ENCODE peak calls at places on chromosomes 3 and 15, in five cellular contexts. One of them, this sample, is unnamed.

GRCh38 chr3:159200176-159200575 is 398.3 kb downstream of the MFSD1 start:
- DNase-seq in GM12891: no peak
- DNase-seq in fibroblast of villous mesenchyme: peak
- DNase-seq in caudate nucleus: no peak
- DNase-seq in smooth muscle cell of the brain vasculature: peak
- DNase-seq in this sample: no peak

GRCh38 chr15:98713585-98714001 is 65.3 kb downstream of the IGF1R start:
- DNase-seq in smooth muscle cell of the brain vasculature: no peak
- DNase-seq in GM12891: peak
- DNase-seq in fibroblast of villous mesenchyme: no peak
- DNase-seq in caudate nucleus: no peak
- DNase-seq in this sample: no peak

GRCh38 chr15:53747501-53748068 is 11.9 kb downstream of the WDR72 start:
- DNase-seq in smooth muscle cell of the brain vasculature: no peak
- DNase-seq in GM12891: no peak
- DNase-seq in caudate nucleus: no peak
- DNase-seq in fibroblast of villous mesenchyme: no peak
- DNase-seq in this sample: no peak

GRCh38 chr3:125292015-125292414 is 79.5 kb upstream of the SLC12A8 start:
- DNase-seq in fibroblast of villous mesenchyme: no peak
- DNase-seq in GM12891: no peak
- DNase-seq in caudate nucleus: no peak
- DNase-seq in smooth muscle cell of the brain vasculature: no peak
- DNase-seq in this sample: no peak

GRCh38 chr15:65583701-65584100 is 27.2 kb downstream of the INTS14 start:
- DNase-seq in fibroblast of villous mesenchyme: peak
- DNase-seq in caudate nucleus: no peak
- DNase-seq in smooth muscle cell of the brain vasculature: no peak
- DNase-seq in GM12891: peak
- DNase-seq in this sample: no peak

GRCh38 chr15:46703871-46704637 is 1013.3 kb upstream of the SEMA6D start:
- DNase-seq in fibroblast of villous mesenchyme: no peak
- DNase-seq in GM12891: no peak
- DNase-seq in smooth muscle cell of the brain vasculature: no peak
- DNase-seq in caudate nucleus: no peak
- DNase-seq in this sample: no peak

GRCh38 chr15:64911317-64912186 is at the start of gene ANKDD1A:
- DNase-seq in fibroblast of villous mesenchyme: peak
- DNase-seq in caudate nucleus: peak
- DNase-seq in smooth muscle cell of the brain vasculature: no peak
- DNase-seq in GM12891: peak
- DNase-seq in this sample: peak

GRCh38 chr3:12400795-12401194 is 83.5 kb upstream of the TSEN2 start:
- DNase-seq in fibroblast of villous mesenchyme: peak
- DNase-seq in caudate nucleus: no peak
- DNase-seq in smooth muscle cell of the brain vasculature: no peak
- DNase-seq in GM12891: no peak
- DNase-seq in this sample: no peak

GRCh38 chr3:64029287-64029686 is 6.0 kb upstream of the PSMD6 start:
- DNase-seq in fibroblast of villous mesenchyme: no peak
- DNase-seq in caudate nucleus: no peak
- DNase-seq in smooth muscle cell of the brain vasculature: no peak
- DNase-seq in GM12891: no peak
- DNase-seq in this sample: no peak

GRCh38 chr3:62203152-62203551 is 170.2 kb downstream of the FEZF2 start:
- DNase-seq in fibroblast of villous mesenchyme: no peak
- DNase-seq in GM12891: no peak
- DNase-seq in smooth muscle cell of the brain vasculature: no peak
- DNase-seq in caudate nucleus: no peak
- DNase-seq in this sample: no peak

GRCh38 chr3:77041756-77042155 is 1.9 kb downstream of the ROBO2 start:
- DNase-seq in caudate nucleus: no peak
- DNase-seq in smooth muscle cell of the brain vasculature: no peak
- DNase-seq in fibroblast of villous mesenchyme: no peak
- DNase-seq in GM12891: no peak
- DNase-seq in this sample: peak

GRCh38 chr3:140288575-140288974 is 353.6 kb downstream of the CLSTN2 start:
- DNase-seq in fibroblast of villous mesenchyme: no peak
- DNase-seq in smooth muscle cell of the brain vasculature: no peak
- DNase-seq in GM12891: no peak
- DNase-seq in caudate nucleus: no peak
- DNase-seq in this sample: no peak

GRCh38 chr3:149547413-149547812 is 72.9 kb downstream of the TM4SF4 start:
- DNase-seq in GM12891: no peak
- DNase-seq in smooth muscle cell of the brain vasculature: no peak
- DNase-seq in caudate nucleus: no peak
- DNase-seq in fibroblast of villous mesenchyme: peak
- DNase-seq in this sample: no peak

GRCh38 chr15:60568301-60568742 is 89.4 kb upstream of the ICE2 start:
- DNase-seq in caudate nucleus: no peak
- DNase-seq in fibroblast of villous mesenchyme: no peak
- DNase-seq in smooth muscle cell of the brain vasculature: no peak
- DNase-seq in GM12891: no peak
- DNase-seq in this sample: no peak

GRCh38 chr3:38297947-38298711 is 16.0 kb downstream of the SLC22A14 start:
- DNase-seq in smooth muscle cell of the brain vasculature: no peak
- DNase-seq in fibroblast of villous mesenchyme: peak
- DNase-seq in caudate nucleus: no peak
- DNase-seq in GM12891: no peak
- DNase-seq in this sample: peak

GRCh38 chr3:71583569-71584215 is at the start of gene FOXP1:
- DNase-seq in smooth muscle cell of the brain vasculature: no peak
- DNase-seq in GM12891: no peak
- DNase-seq in caudate nucleus: peak
- DNase-seq in fibroblast of villous mesenchyme: peak
- DNase-seq in this sample: peak

GRCh38 chr3:134404366-134404885 is 30.2 kb upstream of the AMOTL2 start:
- DNase-seq in smooth muscle cell of the brain vasculature: no peak
- DNase-seq in caudate nucleus: no peak
- DNase-seq in GM12891: no peak
- DNase-seq in fibroblast of villous mesenchyme: no peak
- DNase-seq in this sample: no peak

GRCh38 chr3:128348805-128349531 is 117.7 kb downstream of the DNAJB8 start:
- DNase-seq in GM12891: peak
- DNase-seq in fibroblast of villous mesenchyme: peak
- DNase-seq in smooth muscle cell of the brain vasculature: no peak
- DNase-seq in caudate nucleus: no peak
- DNase-seq in this sample: peak

GRCh38 chr3:4533489-4534443 is 40.6 kb downstream of the ITPR1 start:
- DNase-seq in GM12891: no peak
- DNase-seq in caudate nucleus: no peak
- DNase-seq in fibroblast of villous mesenchyme: peak
- DNase-seq in smooth muscle cell of the brain vasculature: no peak
- DNase-seq in this sample: no peak

GRCh38 chr15:51161491-51162260 is 67.0 kb upstream of the TNFAIP8L3 start:
- DNase-seq in caudate nucleus: no peak
- DNase-seq in GM12891: no peak
- DNase-seq in fibroblast of villous mesenchyme: no peak
- DNase-seq in smooth muscle cell of the brain vasculature: no peak
- DNase-seq in this sample: no peak

GRCh38 chr3:5791558-5791957 is 604.1 kb downstream of the EDEM1 start:
- DNase-seq in smooth muscle cell of the brain vasculature: no peak
- DNase-seq in fibroblast of villous mesenchyme: no peak
- DNase-seq in caudate nucleus: no peak
- DNase-seq in GM12891: no peak
- DNase-seq in this sample: no peak

GRCh38 chr15:68145706-68146105 is 59.4 kb downstream of the CALML4 start:
- DNase-seq in caudate nucleus: no peak
- DNase-seq in fibroblast of villous mesenchyme: no peak
- DNase-seq in GM12891: no peak
- DNase-seq in smooth muscle cell of the brain vasculature: no peak
- DNase-seq in this sample: no peak

GRCh38 chr3:152834354-152835310 is at the start of gene P2RY1:
- DNase-seq in smooth muscle cell of the brain vasculature: no peak
- DNase-seq in fibroblast of villous mesenchyme: peak
- DNase-seq in caudate nucleus: peak
- DNase-seq in GM12891: peak
- DNase-seq in this sample: peak

GRCh38 chr3:73600293-73600938 is 24.3 kb downstream of the PDZRN3 start:
- DNase-seq in caudate nucleus: no peak
- DNase-seq in smooth muscle cell of the brain vasculature: no peak
- DNase-seq in fibroblast of villous mesenchyme: peak
- DNase-seq in GM12891: no peak
- DNase-seq in this sample: no peak

GRCh38 chr3:24003466-24003865 is 58.4 kb downstream of the NR1D2 start:
- DNase-seq in smooth muscle cell of the brain vasculature: no peak
- DNase-seq in caudate nucleus: no peak
- DNase-seq in fibroblast of villous mesenchyme: no peak
- DNase-seq in GM12891: no peak
- DNase-seq in this sample: no peak

GRCh38 chr3:159619341-159619885 is 369.2 kb upstream of the IL12A start:
- DNase-seq in caudate nucleus: no peak
- DNase-seq in smooth muscle cell of the brain vasculature: peak
- DNase-seq in GM12891: no peak
- DNase-seq in fibroblast of villous mesenchyme: peak
- DNase-seq in this sample: peak

GRCh38 chr3:194556086-194557056 is 69.6 kb upstream of the ATP13A3 start:
- DNase-seq in fibroblast of villous mesenchyme: peak
- DNase-seq in caudate nucleus: no peak
- DNase-seq in smooth muscle cell of the brain vasculature: no peak
- DNase-seq in GM12891: no peak
- DNase-seq in this sample: no peak

GRCh38 chr3:129543156-129543790 is at the start of gene H1-8:
- DNase-seq in smooth muscle cell of the brain vasculature: no peak
- DNase-seq in GM12891: no peak
- DNase-seq in caudate nucleus: no peak
- DNase-seq in fibroblast of villous mesenchyme: no peak
- DNase-seq in this sample: no peak

GRCh38 chr3:190014940-190015339 is 105.8 kb downstream of the P3H2 start:
- DNase-seq in fibroblast of villous mesenchyme: no peak
- DNase-seq in smooth muscle cell of the brain vasculature: no peak
- DNase-seq in caudate nucleus: no peak
- DNase-seq in GM12891: no peak
- DNase-seq in this sample: no peak

GRCh38 chr3:16379838-16380237 is 114.8 kb downstream of the OXNAD1 start:
- DNase-seq in fibroblast of villous mesenchyme: no peak
- DNase-seq in smooth muscle cell of the brain vasculature: no peak
- DNase-seq in GM12891: no peak
- DNase-seq in caudate nucleus: no peak
- DNase-seq in this sample: no peak

GRCh38 chr3:63386568-63386967 is 108.5 kb downstream of the SYNPR start:
- DNase-seq in GM12891: no peak
- DNase-seq in smooth muscle cell of the brain vasculature: no peak
- DNase-seq in caudate nucleus: no peak
- DNase-seq in fibroblast of villous mesenchyme: no peak
- DNase-seq in this sample: no peak

GRCh38 chr15:31325432-31325975 is 1.1 kb upstream of the KLF13 start:
- DNase-seq in smooth muscle cell of the brain vasculature: no peak
- DNase-seq in fibroblast of villous mesenchyme: peak
- DNase-seq in caudate nucleus: peak
- DNase-seq in GM12891: no peak
- DNase-seq in this sample: no peak

GRCh38 chr15:52496776-52497470 is 31.8 kb downstream of the MYO5A start:
- DNase-seq in smooth muscle cell of the brain vasculature: no peak
- DNase-seq in fibroblast of villous mesenchyme: no peak
- DNase-seq in GM12891: no peak
- DNase-seq in caudate nucleus: no peak
- DNase-seq in this sample: no peak